ENCODE peak calls at places on chromosomes 6 and 20, in nine cellular contexts. L is SJSA1, Q is endodermal cell, F is body of pancreas, N is adrenal gland, Z is OCI-LY7, M is astrocyte, R is left lung, H is hepatocyte. S is an unnamed sample.

GRCh38 chr6:69933239-69933638 is 66.9 kb downstream of the COL19A1 start:
- DNase-seq in L (no peak), Q (no peak), F (no peak), N (no peak), Z (no peak), M (no peak), R (no peak), H (no peak), S (no peak)

GRCh38 chr20:9059931-9060330 is 9.0 kb upstream of the PLCB4 start:
- DNase-seq in L (peak; percentile 53), Q (no peak), F (no peak), N (no peak), Z (no peak), M (peak; percentile 78), R (no peak), H (no peak), S (no peak)

GRCh38 chr20:3686867-3687321 is 5.1 kb upstream of the ADAM33 start:
- DNase-seq in L (no peak), Q (no peak), F (peak; percentile 30), N (peak; percentile 59), Z (no peak), M (peak; percentile 89), R (no peak), H (peak; percentile 58), S (peak; percentile 94)

GRCh38 chr20:53952528-53953096 is 117.8 kb downstream of the BCAS1 start:
- DNase-seq in L (no peak), Q (no peak), F (no peak), N (no peak), Z (no peak), M (no peak), R (no peak), H (no peak), S (no peak)

GRCh38 chr6:39794231-39794630 is 2.1 kb downstream of the DAAM2 start:
- DNase-seq in L (no peak), Q (no peak), F (no peak), N (no peak), Z (no peak), M (no peak), R (no peak), H (no peak), S (no peak)

GRCh38 chr20:33392016-33392415 is 9.3 kb downstream of the CDK5RAP1 start:
- DNase-seq in L (peak; percentile 76), Q (no peak), F (no peak), N (no peak), Z (no peak), M (peak; percentile 73), R (no peak), H (peak; percentile 44), S (no peak)

GRCh38 chr6:13425971-13426931 is 61.1 kb downstream of the GFOD1 start:
- DNase-seq in L (no peak), Q (peak; percentile 50), F (no peak), N (no peak), Z (peak; percentile 34), M (peak; percentile 83), R (no peak), H (no peak), S (no peak)

GRCh38 chr6:41451039-41451438 is 95.1 kb upstream of the FOXP4 start:
- DNase-seq in L (no peak), Q (peak; percentile 79), F (no peak), N (no peak), Z (peak; percentile 13), M (no peak), R (no peak), H (peak; percentile 54), S (peak; percentile 43)

GRCh38 chr6:3769610-3770009 is 18.1 kb upstream of the PXDC1 start:
- DNase-seq in L (no peak), Q (no peak), F (no peak), N (no peak), Z (no peak), M (no peak), R (no peak), H (no peak), S (no peak)

GRCh38 chr6:130694617-130695016 is 132.6 kb upstream of the SMLR1 start:
- DNase-seq in L (no peak), Q (no peak), F (no peak), N (no peak), Z (no peak), M (peak; percentile 23), R (no peak), H (no peak), S (no peak)

GRCh38 chr20:62938105-62938888 is at the start of gene GID8:
- DNase-seq in L (no peak), Q (peak; percentile 69), F (peak; percentile 49), N (peak; percentile 53), Z (peak; percentile 58), M (peak; percentile 30), R (peak; percentile 90), H (peak; percentile 82), S (no peak)

GRCh38 chr20:43666376-43667328 is at the start of gene MYBL2:
- DNase-seq in L (peak; percentile 69), Q (peak; percentile 94), F (peak; percentile 67), N (peak; percentile 40), Z (peak; percentile 92), M (peak; percentile 10), R (peak; percentile 93), H (peak; percentile 88), S (peak; percentile 15)

GRCh38 chr6:75852721-75853120 is 103.7 kb downstream of the MYO6 start:
- DNase-seq in L (no peak), Q (no peak), F (no peak), N (no peak), Z (no peak), M (peak; percentile 14), R (no peak), H (peak; percentile 16), S (no peak)

GRCh38 chr6:75848274-75848673 is 99.2 kb downstream of the MYO6 start:
- DNase-seq in L (no peak), Q (no peak), F (peak; percentile 32), N (no peak), Z (no peak), M (no peak), R (no peak), H (no peak), S (no peak)

GRCh38 chr6:75849329-75850025 is 100.4 kb downstream of the MYO6 start:
- DNase-seq in L (no peak), Q (no peak), F (peak; percentile 56), N (no peak), Z (no peak), M (no peak), R (no peak), H (peak; percentile 17), S (no peak)

GRCh38 chr6:75853796-75854195 is 104.8 kb downstream of the MYO6 start:
- DNase-seq in L (no peak), Q (no peak), F (no peak), N (no peak), Z (no peak), M (no peak), R (no peak), H (no peak), S (no peak)

GRCh38 chr6:75850026-75850385 is 101.0 kb downstream of the MYO6 start:
- DNase-seq in L (no peak), Q (no peak), F (no peak), N (no peak), Z (no peak), M (no peak), R (no peak), H (no peak), S (no peak)
- H3K27ac ChIP-seq in L (no peak overlapping the region), Q (no peak overlapping the region), F (peak overlapping the region; percentile 82), N (no peak overlapping the region), Z (no peak overlapping the region), M (no peak overlapping the region), R (peak overlapping the region; percentile 19), H (peak overlapping the region; percentile 73), S (no peak overlapping the region)

DNA sequence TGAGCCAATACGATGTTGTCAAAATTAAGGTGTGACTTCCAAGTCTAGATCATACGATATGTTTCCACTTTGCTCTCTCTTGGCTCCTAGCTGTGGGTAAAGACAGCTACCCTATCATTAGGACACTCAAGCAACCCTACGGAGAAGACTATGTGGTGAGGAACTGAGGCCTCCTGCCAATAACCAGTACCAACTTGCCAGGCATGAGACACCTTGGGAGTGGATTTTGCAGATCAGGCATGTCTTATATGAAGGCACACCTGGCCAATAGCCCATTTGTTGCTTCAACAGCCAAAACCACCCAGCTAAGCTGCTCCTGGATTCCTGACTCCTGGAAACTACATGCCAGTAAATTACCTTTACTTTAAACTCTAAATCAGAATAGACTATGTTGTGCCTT is 863.4 kb downstream of the DHX35 start:
- DNase-seq in L (no peak), Q (no peak), F (no peak), N (no peak), Z (no peak), M (no peak), R (no peak), H (no peak), S (no peak)
- H3K9me3 ChIP-seq in L (no peaks in the 10 kb centered on the region), Q (no peaks in the 10 kb centered on the region), F (no peaks in the 10 kb centered on the region), N (no peaks in the 10 kb centered on the region), Z (no peaks in the 10 kb centered on the region), M (no peaks in the 10 kb centered on the region), R (no peaks in the 10 kb centered on the region), H (no peaks in the 10 kb centered on the region), S (no peaks in the 10 kb centered on the region)

DNA sequence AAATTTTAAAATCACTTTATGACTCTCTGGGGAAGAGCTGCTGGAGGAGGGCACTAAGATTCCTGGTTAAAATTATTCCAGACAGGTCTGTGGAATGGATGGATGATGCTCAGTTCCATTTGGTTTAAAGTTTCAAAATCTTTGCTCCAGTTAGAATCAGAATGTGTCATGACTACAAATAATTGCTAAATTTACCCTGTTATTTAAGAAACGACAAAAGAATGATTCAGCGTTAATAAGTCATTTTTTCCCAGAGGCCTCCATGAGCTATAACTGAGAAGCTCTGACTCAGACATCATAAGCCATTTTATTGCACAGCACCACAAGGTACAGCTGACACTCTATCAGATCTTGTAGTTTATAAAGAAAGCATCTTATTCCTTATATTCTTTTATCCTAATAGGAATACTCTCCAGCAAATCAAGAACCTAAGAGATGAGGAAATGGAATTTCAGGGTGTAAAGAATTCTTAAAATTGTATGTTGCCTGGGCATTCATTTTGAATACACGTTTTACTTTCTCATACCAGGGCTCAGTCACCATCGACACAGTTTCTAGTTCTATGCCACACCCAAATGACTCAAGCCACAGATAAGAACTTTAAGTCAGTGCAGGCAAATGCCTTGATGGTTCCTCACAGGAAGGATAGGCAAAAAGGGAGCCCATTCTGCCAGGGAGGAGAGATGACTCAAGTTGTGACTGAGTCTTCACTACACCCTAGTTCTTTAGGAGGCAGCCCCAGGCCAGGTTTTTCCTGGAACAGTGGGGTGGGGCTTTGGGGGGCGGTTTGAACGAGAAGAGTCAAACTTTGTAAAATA is 636.0 kb downstream of the MMUT start:
- DNase-seq in L (peak; percentile 93), Q (no peak), F (no peak), N (no peak), Z (no peak), M (peak; percentile 99), R (no peak), H (peak; percentile 70), S (no peak)
- H3K27ac ChIP-seq in L (peak overlapping the region; percentile 99), Q (no peak overlapping the region), F (no peak overlapping the region), N (no peak overlapping the region), Z (no peak overlapping the region), M (peak overlapping the region; percentile 95), R (no peak overlapping the region), H (peak overlapping the region; percentile 83), S (no peak overlapping the region)

DNA sequence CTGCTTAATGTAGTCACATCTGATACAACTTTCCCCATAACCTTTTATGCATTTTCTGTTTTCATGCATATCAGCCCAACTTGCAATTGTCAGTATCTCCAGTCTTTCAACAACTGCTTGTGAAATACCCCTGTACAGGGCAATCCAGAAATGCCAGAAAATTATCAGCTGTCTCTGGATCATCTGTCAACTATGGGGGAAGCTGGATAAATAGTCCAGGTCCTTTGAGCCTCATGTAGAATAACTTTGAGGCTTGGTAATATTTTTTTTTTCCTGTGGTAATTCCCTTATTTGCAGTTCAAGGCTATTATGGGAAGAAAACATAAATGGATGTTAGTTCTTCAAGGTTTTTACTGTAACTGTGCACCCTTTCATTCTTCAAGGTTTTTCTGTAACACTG is 6.2 kb downstream of the DEFB125 start:
- DNase-seq in L (no peak), Q (no peak), F (no peak), N (no peak), Z (no peak), M (no peak), R (no peak), H (no peak), S (no peak)
- H3K9me3 ChIP-seq in L (peaks cover 4% of the 10 kb centered on the region), Q (peaks cover 36% of the 10 kb centered on the region), F (no peaks in the 10 kb centered on the region), N (no peaks in the 10 kb centered on the region), Z (peaks cover 5% of the 10 kb centered on the region), M (peaks cover 3% of the 10 kb centered on the region), R (no peaks in the 10 kb centered on the region), H (no peaks in the 10 kb centered on the region), S (no peaks in the 10 kb centered on the region)